ENCODE peak calls at places on chromosomes 11 and 22, in eight cellular contexts. H is EH; X is SW 1271; T is coronary artery; C is B cell; M is HFFc6; Q is CD4-positive, alpha-beta T cell; V is anterior cingulate cortex. D is an unnamed sample.

GRCh38 chr11:9568854-9569587 is 4.4 kb upstream of the WEE1 start:
- DNase-seq in H (peak), X (peak), T (peak), C (peak), M (peak), Q (peak), V (no peak), D (no peak)

GRCh38 chr11:46673713-46674462 is 26.5 kb downstream of the ARHGAP1 start:
- DNase-seq in H (no peak), X (no peak), T (no peak), C (no peak), M (no peak), Q (no peak), V (no peak), D (no peak)

GRCh38 chr11:76234704-76235232 is 28.5 kb upstream of the WNT11 start:
- DNase-seq in H (no peak), X (peak), T (no peak), C (no peak), M (no peak), Q (no peak), V (peak), D (no peak)

GRCh38 chr11:61963282-61964057 is 4.0 kb downstream of the FTH1 start:
- DNase-seq in H (peak), X (no peak), T (no peak), C (peak), M (peak), Q (no peak), V (no peak), D (no peak)

GRCh38 chr22:49576241-49577141 is 251.2 kb downstream of the BRD1 start:
- DNase-seq in H (no peak), X (no peak), T (peak), C (no peak), M (no peak), Q (no peak), V (no peak), D (no peak)

GRCh38 chr22:26918236-26918635 is 260.8 kb downstream of the MIAT start:
- DNase-seq in H (peak), X (no peak), T (no peak), C (no peak), M (no peak), Q (no peak), V (no peak), D (no peak)

GRCh38 chr22:24284747-24285203 is 14.1 kb downstream of the SPECC1L start:
- DNase-seq in H (peak), X (peak), T (no peak), C (no peak), M (peak), Q (no peak), V (no peak), D (no peak)

GRCh38 chr11:77038029-77038824 is 4.0 kb downstream of the B3GNT6 start:
- DNase-seq in H (peak), X (no peak), T (no peak), C (no peak), M (no peak), Q (no peak), V (no peak), D (no peak)

GRCh38 chr11:313787-314547 is at the start of gene IFITM1:
- DNase-seq in H (peak), X (no peak), T (no peak), C (peak), M (peak), Q (peak), V (no peak), D (peak)

GRCh38 chr11:85960678-85961077 is 105.5 kb downstream of the CCDC83 start:
- DNase-seq in H (no peak), X (no peak), T (no peak), C (no peak), M (no peak), Q (no peak), V (no peak), D (no peak)

GRCh38 chr11:65657426-65657825 is 5.3 kb downstream of the RELA start:
- DNase-seq in H (no peak), X (no peak), T (no peak), C (no peak), M (no peak), Q (no peak), V (no peak), D (peak)

GRCh38 chr11:120209750-120210650 is 832 bp upstream of the OAF start:
- DNase-seq in H (peak), X (no peak), T (no peak), C (no peak), M (no peak), Q (no peak), V (no peak), D (no peak)

GRCh38 chr11:120966840-120967239 is 57.1 kb upstream of the TBCEL start:
- DNase-seq in H (no peak), X (no peak), T (no peak), C (no peak), M (no peak), Q (no peak), V (no peak), D (no peak)

GRCh38 chr22:42174062-42174461 is 43.5 kb upstream of the CYP2D6 start:
- DNase-seq in H (peak), X (no peak), T (no peak), C (no peak), M (no peak), Q (no peak), V (no peak), D (no peak)

GRCh38 chr11:83773950-83774880 is 488.0 kb upstream of the CCDC90B start:
- DNase-seq in H (peak), X (no peak), T (no peak), C (no peak), M (peak), Q (no peak), V (no peak), D (no peak)

GRCh38 chr11:82195251-82195650 is 538.4 kb downstream of the FAM181B start:
- DNase-seq in H (no peak), X (no peak), T (no peak), C (no peak), M (no peak), Q (no peak), V (no peak), D (no peak)

GRCh38 chr22:23036684-23037428 is 33.5 kb upstream of the GNAZ start:
- DNase-seq in H (peak), X (no peak), T (no peak), C (no peak), M (peak), Q (no peak), V (no peak), D (no peak)

GRCh38 chr22:41966607-41967240 is 2.5 kb upstream of the SEPTIN3 start:
- DNase-seq in H (peak), X (peak), T (no peak), C (peak), M (peak), Q (peak), V (no peak), D (no peak)

GRCh38 chr22:19853879-19854777 is 546 bp downstream of the GNB1L start:
- DNase-seq in H (no peak), X (no peak), T (no peak), C (no peak), M (no peak), Q (no peak), V (no peak), D (no peak)

GRCh38 chr11:86722041-86722440 is 49.6 kb upstream of the ME3 start:
- DNase-seq in H (peak), X (no peak), T (no peak), C (no peak), M (no peak), Q (no peak), V (no peak), D (no peak)

GRCh38 chr22:37610480-37611148 is 2.0 kb downstream of the GGA1 start:
- DNase-seq in H (no peak), X (no peak), T (no peak), C (no peak), M (no peak), Q (no peak), V (no peak), D (no peak)

GRCh38 chr11:72970557-72971118 is 156.4 kb downstream of the ATG16L2 start:
- DNase-seq in H (no peak), X (no peak), T (no peak), C (no peak), M (no peak), Q (no peak), V (no peak), D (no peak)

GRCh38 chr22:19821523-19822300 is 33.0 kb downstream of the GNB1L start:
- DNase-seq in H (no peak), X (no peak), T (peak), C (no peak), M (no peak), Q (no peak), V (no peak), D (peak)

GRCh38 chr11:65378208-65378927 is 4.1 kb downstream of the SLC25A45 start:
- DNase-seq in H (no peak), X (no peak), T (no peak), C (peak), M (no peak), Q (no peak), V (no peak), D (no peak)

GRCh38 chr11:17601206-17602075 is 54.4 kb downstream of the OTOG start:
- DNase-seq in H (peak), X (no peak), T (peak), C (no peak), M (no peak), Q (no peak), V (no peak), D (no peak)

GRCh38 chr22:41913040-41913719 is 1.7 kb downstream of the SHISA8 start:
- DNase-seq in H (no peak), X (no peak), T (no peak), C (no peak), M (no peak), Q (no peak), V (no peak), D (no peak)

GRCh38 chr11:1549355-1550330 is 22.4 kb downstream of the DUSP8 start:
- DNase-seq in H (no peak), X (no peak), T (no peak), C (no peak), M (no peak), Q (no peak), V (no peak), D (no peak)

GRCh38 chr22:40498454-40499186 is 128.2 kb downstream of the SGSM3 start:
- DNase-seq in H (peak), X (peak), T (no peak), C (no peak), M (peak), Q (no peak), V (no peak), D (no peak)

GRCh38 chr11:134370526-134371435 is 39.0 kb downstream of the GLB1L2 start:
- DNase-seq in H (no peak), X (no peak), T (no peak), C (peak), M (no peak), Q (no peak), V (no peak), D (no peak)

GRCh38 chr11:14373941-14374646 is 15.1 kb upstream of the RRAS2 start:
- DNase-seq in H (peak), X (no peak), T (no peak), C (no peak), M (peak), Q (no peak), V (no peak), D (no peak)

GRCh38 chr11:125180413-125181305 is 16.1 kb downstream of the PKNOX2 start:
- DNase-seq in H (no peak), X (no peak), T (no peak), C (no peak), M (no peak), Q (no peak), V (no peak), D (no peak)

GRCh38 chr22:37416389-37416788 is 10.9 kb downstream of the ELFN2 start:
- DNase-seq in H (no peak), X (no peak), T (no peak), C (no peak), M (no peak), Q (no peak), V (no peak), D (no peak)